ENCODE peak calls at places on chromosomes 4 and X, in six cellular contexts. Y is breast epithelium; Z is thoracic aorta; F is CD8-positive, alpha-beta T cell; L is OCI-LY7; N is neural progenitor cell. G is an unnamed sample.

GRCh38 chrX:108437354-108437753 is 868 bp downstream of the COL4A6 start:
- DNase-seq in Y (no peak), Z (no peak), F (no peak), L (no peak), N (peak; percentile 21), G (peak; percentile 23)

GRCh38 chr4:1026115-1026514 is 14.7 kb downstream of the FGFRL1 start:
- DNase-seq in Y (no peak), Z (no peak), F (no peak), L (peak; percentile 65), N (no peak), G (peak; percentile 65)

GRCh38 chr4:108337923-108338322 is 169.2 kb upstream of the LEF1 start:
- DNase-seq in Y (no peak), Z (no peak), F (no peak), L (no peak), N (no peak), G (no peak)

GRCh38 chr4:41652971-41653370 is 95.6 kb downstream of the PHOX2B start:
- DNase-seq in Y (no peak), Z (no peak), F (no peak), L (no peak), N (no peak), G (no peak)

GRCh38 chrX:131747173-131747572 is 203.3 kb downstream of the OR13H1 start:
- DNase-seq in Y (no peak), Z (no peak), F (no peak), L (no peak), N (no peak), G (no peak)

GRCh38 chrX:24298191-24298590 is 15.7 kb downstream of the SUPT20HL2 start:
- DNase-seq in Y (no peak), Z (no peak), F (no peak), L (no peak), N (peak; percentile 53), G (peak; percentile 47)

GRCh38 chr4:70715097-70715496 is 6.7 kb upstream of the RUFY3 start:
- DNase-seq in Y (no peak), Z (no peak), F (no peak), L (no peak), N (no peak), G (peak; percentile 11)

GRCh38 chr4:125489952-125490690 is 175.4 kb downstream of the FAT4 start:
- DNase-seq in Y (no peak), Z (no peak), F (no peak), L (no peak), N (no peak), G (no peak)

GRCh38 chr4:3470244-3471097 is 7.4 kb downstream of the DOK7 start:
- DNase-seq in Y (no peak), Z (no peak), F (no peak), L (no peak), N (peak; percentile 2), G (no peak)

GRCh38 chrX:153828723-153829548 is 1.4 kb downstream of the PDZD4 start:
- DNase-seq in Y (no peak), Z (no peak), F (no peak), L (no peak), N (peak; percentile 76), G (peak; percentile 54)

GRCh38 chr4:4422856-4423485 is 36.1 kb downstream of the NSG1 start:
- DNase-seq in Y (no peak), Z (no peak), F (no peak), L (no peak), N (no peak), G (no peak)

GRCh38 chrX:98203800-98204199 is 1320.1 kb downstream of the RPA4 start:
- DNase-seq in Y (no peak), Z (no peak), F (no peak), L (no peak), N (no peak), G (no peak)

GRCh38 chrX:123422875-123423274 is 238.8 kb downstream of the GRIA3 start:
- DNase-seq in Y (no peak), Z (no peak), F (no peak), L (peak; percentile 0), N (peak; percentile 9), G (peak; percentile 36)

GRCh38 chrX:84363674-84364073 is 138.6 kb downstream of the HDX start:
- DNase-seq in Y (no peak), Z (no peak), F (no peak), L (no peak), N (no peak), G (no peak)

GRCh38 chrX:68375803-68376202 is 57.5 kb downstream of the OPHN1 start:
- DNase-seq in Y (no peak), Z (no peak), F (no peak), L (no peak), N (no peak), G (no peak)

GRCh38 chr4:34771632-34772031 is 1472.7 kb downstream of the ARAP2 start:
- DNase-seq in Y (no peak), Z (no peak), F (no peak), L (no peak), N (no peak), G (no peak)

GRCh38 chr4:158094413-158095110 is 78.3 kb downstream of the GASK1B start:
- DNase-seq in Y (no peak), Z (no peak), F (no peak), L (no peak), N (no peak), G (peak; percentile 45)

GRCh38 chr4:22688236-22688635 is 4.5 kb upstream of the GBA3 start:
- DNase-seq in Y (no peak), Z (no peak), F (no peak), L (no peak), N (no peak), G (peak; percentile 29)

GRCh38 chr4:158133551-158133950 is 39.3 kb downstream of the GASK1B start:
- DNase-seq in Y (no peak), Z (no peak), F (no peak), L (peak; percentile 20), N (no peak), G (no peak)

GRCh38 chrX:149151805-149152757 is 353.0 kb downstream of the IDS start:
- DNase-seq in Y (no peak), Z (no peak), F (no peak), L (no peak), N (no peak), G (peak; percentile 86)

GRCh38 chrX:27591938-27592337 is 1.8 kb downstream of the DCAF8L2 start:
- DNase-seq in Y (no peak), Z (no peak), F (no peak), L (no peak), N (peak; percentile 5), G (no peak)

DNA sequence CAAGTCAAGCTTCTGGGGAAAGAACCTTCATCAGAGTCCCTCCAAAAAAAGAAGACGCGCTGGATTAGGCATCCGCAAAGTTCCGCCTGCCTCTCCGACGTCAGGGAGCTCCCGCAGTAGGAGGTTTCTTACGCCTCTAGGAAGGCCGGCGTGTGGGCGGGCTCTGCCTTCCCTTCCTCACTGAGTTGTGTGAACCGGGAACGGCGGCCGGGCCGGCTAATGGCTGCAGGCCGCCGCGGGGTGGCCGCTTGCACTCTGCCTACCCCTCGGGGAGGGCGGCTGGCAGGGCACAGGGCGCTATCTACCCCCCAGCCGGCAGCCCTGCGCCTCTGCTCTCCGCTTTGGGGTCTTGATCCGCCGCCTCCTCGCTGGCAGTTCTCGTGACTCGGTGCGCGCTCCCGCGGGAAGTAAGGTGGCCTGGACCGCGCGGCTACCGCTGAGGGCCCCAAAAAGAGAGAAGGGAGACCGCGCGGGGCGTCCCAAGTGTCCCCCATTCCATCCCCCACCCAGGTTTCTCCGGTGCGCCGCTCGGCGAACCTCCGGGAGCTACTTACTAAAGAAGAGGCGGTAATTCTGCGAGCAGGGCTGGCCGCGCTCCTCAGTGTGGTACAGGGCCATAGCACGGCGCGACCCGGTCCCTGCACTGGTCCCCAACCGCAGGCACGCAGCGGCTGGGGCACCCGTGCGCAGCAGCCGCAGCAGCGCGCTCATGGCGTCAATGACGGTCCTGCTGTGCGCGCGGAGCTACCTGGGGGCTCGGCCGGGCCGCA is at the start of gene PPA2:
- DNase-seq in Y (peak; percentile 85), Z (peak; percentile 46), F (peak; percentile 87), L (peak; percentile 93), N (peak; percentile 94), G (peak; percentile 94)
- TF ChIP-seq CTCF in Y (no peak), Z (no peak), F (peak; percentile 69), L (no peak), N (no peak), G (no peak)

DNA sequence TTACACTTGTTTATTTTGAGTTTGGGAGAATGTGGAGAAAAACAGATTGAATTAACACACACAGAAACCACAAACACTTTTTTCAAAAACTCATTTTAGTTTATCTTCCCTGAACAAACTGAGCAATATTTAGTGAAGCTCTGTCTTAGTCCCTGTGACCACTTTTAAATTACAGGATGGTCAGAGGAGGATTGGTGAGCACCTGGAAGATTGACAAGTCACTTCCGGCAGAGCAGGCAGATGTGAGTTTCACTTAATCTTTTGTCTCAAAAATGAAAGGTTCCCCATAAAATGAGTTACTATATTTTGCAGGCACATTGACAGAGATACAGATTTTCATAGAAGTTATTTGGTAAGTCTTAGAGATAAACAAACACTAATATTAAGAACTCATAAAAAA is 970.1 kb downstream of the ADGRL3 start:
- DNase-seq in Y (no peak), Z (no peak), F (no peak), L (no peak), N (no peak), G (no peak)
- H3K4me3 ChIP-seq in Y (no peak overlapping the region), Z (no peak overlapping the region), F (no peak overlapping the region), L (no peak overlapping the region), N (no peak overlapping the region), G (no peak overlapping the region)

GRCh38 chr4:152193059-152193458 is 342.8 kb downstream of the FBXW7 start:
- DNase-seq in Y (no peak), Z (no peak), F (no peak), L (no peak), N (no peak), G (no peak)

GRCh38 chr4:152188801-152189200 is 347.1 kb downstream of the FBXW7 start:
- DNase-seq in Y (no peak), Z (no peak), F (no peak), L (no peak), N (no peak), G (peak; percentile 45)

GRCh38 chr4:152190907-152191306 is 345.0 kb downstream of the FBXW7 start:
- DNase-seq in Y (no peak), Z (no peak), F (no peak), L (no peak), N (no peak), G (no peak)

GRCh38 chr4:152187693-152188092 is 348.2 kb downstream of the FBXW7 start:
- DNase-seq in Y (no peak), Z (no peak), F (no peak), L (no peak), N (no peak), G (no peak)

GRCh38 chr4:152189451-152190179 is 346.3 kb downstream of the FBXW7 start:
- DNase-seq in Y (no peak), Z (no peak), F (no peak), L (peak; percentile 54), N (no peak), G (no peak)
- H3K4me1 ChIP-seq in Y (no peaks in the 10 kb centered on the region), Z (no peaks in the 10 kb centered on the region), F (peaks cover 6% of the 10 kb centered on the region), L (peaks cover 14% of the 10 kb centered on the region), N (no peaks in the 10 kb centered on the region), G (no peaks in the 10 kb centered on the region)

DNA sequence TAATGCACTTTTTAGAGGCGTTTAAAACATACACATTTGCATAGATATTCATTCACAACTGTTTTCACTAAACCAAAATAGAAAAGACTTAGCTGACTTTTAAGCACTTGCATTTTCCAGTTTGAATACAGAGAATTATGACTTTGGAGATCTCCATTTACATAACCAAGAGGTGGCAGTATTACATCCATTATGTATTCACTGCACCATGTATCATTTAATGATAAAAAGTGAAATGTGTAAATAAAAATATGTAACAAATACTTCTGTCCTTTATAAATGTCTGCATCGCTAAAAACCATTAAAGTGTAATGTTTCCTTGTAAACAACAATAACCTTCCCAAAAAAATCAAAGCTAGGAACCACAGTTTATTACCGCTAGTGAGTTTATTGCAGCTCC is 413.2 kb downstream of the FGF13 start:
- DNase-seq in Y (no peak), Z (no peak), F (no peak), L (no peak), N (no peak), G (no peak)
- TF ChIP-seq CTCF in Y (no peak), Z (peak; percentile 14), F (no peak), L (no peak), N (no peak), G (no peak)